ENCODE peak calls at places on chromosomes 7 and 10, in eight cellular contexts. One of them, this sample, is unnamed.

GRCh38 chr7:71491331-71491730 is 359.4 kb downstream of the GALNT17 start:
- DNase-seq in naive thymus-derived CD8-positive, alpha-beta T cell: no peak
- DNase-seq in sciatic nerve: no peak
- DNase-seq in OCI-LY7: no peak
- DNase-seq in SK-N-SH: no peak
- DNase-seq in mucosa of gallbladder: no peak
- DNase-seq in left lung: no peak
- DNase-seq in T-helper 9 cell: no peak
- DNase-seq in this sample: no peak

GRCh38 chr10:69864321-69864720 is 62.6 kb downstream of the COL13A1 start:
- DNase-seq in naive thymus-derived CD8-positive, alpha-beta T cell: no peak
- DNase-seq in sciatic nerve: no peak
- DNase-seq in OCI-LY7: no peak
- DNase-seq in SK-N-SH: no peak
- DNase-seq in mucosa of gallbladder: no peak
- DNase-seq in left lung: no peak
- DNase-seq in T-helper 9 cell: no peak
- DNase-seq in this sample: no peak

GRCh38 chr10:122707535-122707934 is 7.9 kb upstream of the C10orf120 start:
- DNase-seq in naive thymus-derived CD8-positive, alpha-beta T cell: no peak
- DNase-seq in sciatic nerve: no peak
- DNase-seq in OCI-LY7: no peak
- DNase-seq in SK-N-SH: no peak
- DNase-seq in mucosa of gallbladder: no peak
- DNase-seq in left lung: no peak
- DNase-seq in T-helper 9 cell: no peak
- DNase-seq in this sample: no peak

GRCh38 chr10:110947061-110947595 is 27.7 kb downstream of the SHOC2 start:
- DNase-seq in naive thymus-derived CD8-positive, alpha-beta T cell: no peak
- DNase-seq in sciatic nerve: no peak
- DNase-seq in OCI-LY7: no peak
- DNase-seq in SK-N-SH: no peak
- DNase-seq in mucosa of gallbladder: no peak
- DNase-seq in left lung: no peak
- DNase-seq in T-helper 9 cell: no peak
- DNase-seq in this sample: no peak

GRCh38 chr10:122567056-122567660 is 6.6 kb downstream of the DMBT1 start:
- DNase-seq in naive thymus-derived CD8-positive, alpha-beta T cell: peak; percentile 7
- DNase-seq in sciatic nerve: no peak
- DNase-seq in OCI-LY7: peak; percentile 7
- DNase-seq in SK-N-SH: peak; percentile 16
- DNase-seq in mucosa of gallbladder: no peak
- DNase-seq in left lung: no peak
- DNase-seq in T-helper 9 cell: peak; percentile 17
- DNase-seq in this sample: peak; percentile 45

GRCh38 chr7:46707973-46708372 is 786.9 kb upstream of the IGFBP3 start:
- DNase-seq in naive thymus-derived CD8-positive, alpha-beta T cell: no peak
- DNase-seq in sciatic nerve: no peak
- DNase-seq in OCI-LY7: no peak
- DNase-seq in SK-N-SH: no peak
- DNase-seq in mucosa of gallbladder: no peak
- DNase-seq in left lung: no peak
- DNase-seq in T-helper 9 cell: no peak
- DNase-seq in this sample: no peak

GRCh38 chr7:2373124-2373556 is 18.5 kb downstream of the EIF3B start:
- DNase-seq in naive thymus-derived CD8-positive, alpha-beta T cell: no peak
- DNase-seq in sciatic nerve: no peak
- DNase-seq in OCI-LY7: no peak
- DNase-seq in SK-N-SH: no peak
- DNase-seq in mucosa of gallbladder: peak; percentile 73
- DNase-seq in left lung: no peak
- DNase-seq in T-helper 9 cell: no peak
- DNase-seq in this sample: no peak

GRCh38 chr10:53786236-53786635 is 1013.7 kb upstream of the MBL2 start:
- DNase-seq in naive thymus-derived CD8-positive, alpha-beta T cell: no peak
- DNase-seq in sciatic nerve: no peak
- DNase-seq in OCI-LY7: peak; percentile 1
- DNase-seq in SK-N-SH: no peak
- DNase-seq in mucosa of gallbladder: no peak
- DNase-seq in left lung: no peak
- DNase-seq in T-helper 9 cell: no peak
- DNase-seq in this sample: no peak

GRCh38 chr10:20289055-20289454 is 472.8 kb downstream of the PLXDC2 start:
- DNase-seq in naive thymus-derived CD8-positive, alpha-beta T cell: no peak
- DNase-seq in sciatic nerve: no peak
- DNase-seq in OCI-LY7: no peak
- DNase-seq in SK-N-SH: no peak
- DNase-seq in mucosa of gallbladder: no peak
- DNase-seq in left lung: no peak
- DNase-seq in T-helper 9 cell: no peak
- DNase-seq in this sample: no peak

GRCh38 chr10:124593431-124593985 is 131.9 kb downstream of the LHPP start:
- DNase-seq in naive thymus-derived CD8-positive, alpha-beta T cell: no peak
- DNase-seq in sciatic nerve: no peak
- DNase-seq in OCI-LY7: no peak
- DNase-seq in SK-N-SH: no peak
- DNase-seq in mucosa of gallbladder: no peak
- DNase-seq in left lung: no peak
- DNase-seq in T-helper 9 cell: no peak
- DNase-seq in this sample: no peak

GRCh38 chr10:13074562-13075451 is 25.2 kb upstream of the OPTN start:
- DNase-seq in naive thymus-derived CD8-positive, alpha-beta T cell: peak; percentile 18
- DNase-seq in sciatic nerve: peak; percentile 83
- DNase-seq in OCI-LY7: peak; percentile 53
- DNase-seq in SK-N-SH: peak; percentile 83
- DNase-seq in mucosa of gallbladder: peak; percentile 62
- DNase-seq in left lung: peak; percentile 57
- DNase-seq in T-helper 9 cell: peak; percentile 29
- DNase-seq in this sample: peak; percentile 66

GRCh38 chr7:8436965-8437364 is 3.6 kb downstream of the NXPH1 start:
- DNase-seq in naive thymus-derived CD8-positive, alpha-beta T cell: peak; percentile 20
- DNase-seq in sciatic nerve: no peak
- DNase-seq in OCI-LY7: peak; percentile 55
- DNase-seq in SK-N-SH: no peak
- DNase-seq in mucosa of gallbladder: peak; percentile 41
- DNase-seq in left lung: no peak
- DNase-seq in T-helper 9 cell: peak; percentile 12
- DNase-seq in this sample: peak; percentile 61

GRCh38 chr10:65670087-65670486 is 1255.7 kb upstream of the LRRTM3 start:
- DNase-seq in naive thymus-derived CD8-positive, alpha-beta T cell: no peak
- DNase-seq in sciatic nerve: no peak
- DNase-seq in OCI-LY7: no peak
- DNase-seq in SK-N-SH: no peak
- DNase-seq in mucosa of gallbladder: no peak
- DNase-seq in left lung: no peak
- DNase-seq in T-helper 9 cell: no peak
- DNase-seq in this sample: no peak

GRCh38 chr7:27147211-27148030 is at the start of gene HOXA6:
- DNase-seq in naive thymus-derived CD8-positive, alpha-beta T cell: no peak
- DNase-seq in sciatic nerve: peak; percentile 86
- DNase-seq in OCI-LY7: no peak
- DNase-seq in SK-N-SH: peak; percentile 47
- DNase-seq in mucosa of gallbladder: no peak
- DNase-seq in left lung: peak; percentile 46
- DNase-seq in T-helper 9 cell: no peak
- DNase-seq in this sample: no peak

GRCh38 chr7:130891254-130892094 is 157.5 kb upstream of the KLF14 start:
- DNase-seq in naive thymus-derived CD8-positive, alpha-beta T cell: no peak
- DNase-seq in sciatic nerve: peak; percentile 79
- DNase-seq in OCI-LY7: no peak
- DNase-seq in SK-N-SH: no peak
- DNase-seq in mucosa of gallbladder: no peak
- DNase-seq in left lung: peak; percentile 65
- DNase-seq in T-helper 9 cell: no peak
- DNase-seq in this sample: no peak

GRCh38 chr7:116588641-116589594 is 64.1 kb downstream of the CAV1 start:
- DNase-seq in naive thymus-derived CD8-positive, alpha-beta T cell: peak; percentile 45
- DNase-seq in sciatic nerve: no peak
- DNase-seq in OCI-LY7: peak; percentile 57
- DNase-seq in SK-N-SH: peak; percentile 21
- DNase-seq in mucosa of gallbladder: no peak
- DNase-seq in left lung: no peak
- DNase-seq in T-helper 9 cell: no peak
- DNase-seq in this sample: no peak

GRCh38 chr7:26794541-26794940 is 69.8 kb downstream of the SKAP2 start:
- DNase-seq in naive thymus-derived CD8-positive, alpha-beta T cell: no peak
- DNase-seq in sciatic nerve: no peak
- DNase-seq in OCI-LY7: no peak
- DNase-seq in SK-N-SH: no peak
- DNase-seq in mucosa of gallbladder: no peak
- DNase-seq in left lung: no peak
- DNase-seq in T-helper 9 cell: no peak
- DNase-seq in this sample: no peak

GRCh38 chr7:2242541-2243482 is 786 bp downstream of the NUDT1 start:
- DNase-seq in naive thymus-derived CD8-positive, alpha-beta T cell: peak; percentile 38
- DNase-seq in sciatic nerve: no peak
- DNase-seq in OCI-LY7: peak; percentile 59
- DNase-seq in SK-N-SH: no peak
- DNase-seq in mucosa of gallbladder: no peak
- DNase-seq in left lung: no peak
- DNase-seq in T-helper 9 cell: no peak
- DNase-seq in this sample: peak; percentile 10

GRCh38 chr7:1920266-1920681 is 250.2 kb downstream of the ELFN1 start:
- DNase-seq in naive thymus-derived CD8-positive, alpha-beta T cell: peak; percentile 83
- DNase-seq in sciatic nerve: no peak
- DNase-seq in OCI-LY7: no peak
- DNase-seq in SK-N-SH: no peak
- DNase-seq in mucosa of gallbladder: no peak
- DNase-seq in left lung: no peak
- DNase-seq in T-helper 9 cell: peak; percentile 21
- DNase-seq in this sample: no peak

GRCh38 chr7:151063212-151063561 is 3.8 kb downstream of the SLC4A2 start:
- DNase-seq in naive thymus-derived CD8-positive, alpha-beta T cell: no peak
- DNase-seq in sciatic nerve: no peak
- DNase-seq in OCI-LY7: no peak
- DNase-seq in SK-N-SH: no peak
- DNase-seq in mucosa of gallbladder: peak; percentile 49
- DNase-seq in left lung: no peak
- DNase-seq in T-helper 9 cell: no peak
- DNase-seq in this sample: no peak

GRCh38 chr7:25998499-25998898 is 153.5 kb upstream of the NFE2L3 start:
- DNase-seq in naive thymus-derived CD8-positive, alpha-beta T cell: no peak
- DNase-seq in sciatic nerve: no peak
- DNase-seq in OCI-LY7: no peak
- DNase-seq in SK-N-SH: no peak
- DNase-seq in mucosa of gallbladder: no peak
- DNase-seq in left lung: no peak
- DNase-seq in T-helper 9 cell: no peak
- DNase-seq in this sample: no peak

GRCh38 chr7:77862691-77863090 is 64.1 kb downstream of the PHTF2 start:
- DNase-seq in naive thymus-derived CD8-positive, alpha-beta T cell: no peak
- DNase-seq in sciatic nerve: no peak
- DNase-seq in OCI-LY7: no peak
- DNase-seq in SK-N-SH: no peak
- DNase-seq in mucosa of gallbladder: no peak
- DNase-seq in left lung: no peak
- DNase-seq in T-helper 9 cell: no peak
- DNase-seq in this sample: no peak

GRCh38 chr7:28958235-28958945 is at the start of gene TRIL:
- DNase-seq in naive thymus-derived CD8-positive, alpha-beta T cell: no peak
- DNase-seq in sciatic nerve: peak; percentile 84
- DNase-seq in OCI-LY7: no peak
- DNase-seq in SK-N-SH: peak; percentile 91
- DNase-seq in mucosa of gallbladder: peak; percentile 47
- DNase-seq in left lung: peak; percentile 75
- DNase-seq in T-helper 9 cell: no peak
- DNase-seq in this sample: no peak

GRCh38 chr10:71789871-71790270 is 16.6 kb upstream of the VSIR start:
- DNase-seq in naive thymus-derived CD8-positive, alpha-beta T cell: no peak
- DNase-seq in sciatic nerve: no peak
- DNase-seq in OCI-LY7: no peak
- DNase-seq in SK-N-SH: no peak
- DNase-seq in mucosa of gallbladder: no peak
- DNase-seq in left lung: no peak
- DNase-seq in T-helper 9 cell: no peak
- DNase-seq in this sample: no peak

GRCh38 chr7:30029696-30030095 is 1.5 kb downstream of the PLEKHA8 start:
- DNase-seq in naive thymus-derived CD8-positive, alpha-beta T cell: peak; percentile 15
- DNase-seq in sciatic nerve: no peak
- DNase-seq in OCI-LY7: peak; percentile 62
- DNase-seq in SK-N-SH: no peak
- DNase-seq in mucosa of gallbladder: no peak
- DNase-seq in left lung: no peak
- DNase-seq in T-helper 9 cell: no peak
- DNase-seq in this sample: peak; percentile 5

GRCh38 chr7:22564511-22565045 is 64.6 kb upstream of the STEAP1B start:
- DNase-seq in naive thymus-derived CD8-positive, alpha-beta T cell: no peak
- DNase-seq in sciatic nerve: no peak
- DNase-seq in OCI-LY7: no peak
- DNase-seq in SK-N-SH: no peak
- DNase-seq in mucosa of gallbladder: no peak
- DNase-seq in left lung: no peak
- DNase-seq in T-helper 9 cell: no peak
- DNase-seq in this sample: no peak